ENCODE peak calls at places on chromosomes 16 and 17, in seven cellular contexts. R is heart left ventricle, Z is ovary, G is IMR-90, M is esophagus squamous epithelium, H is body of pancreas, X is gastrocnemius medialis. S is an unnamed sample.

GRCh38 chr17:41559548-41559947 is 12.3 kb downstream of the KRT9 start:
- DNase-seq in R (no peak), Z (no peak), G (peak; percentile 41), M (no peak), H (no peak), X (no peak), S (no peak)

GRCh38 chr16:31223044-31223443 is 6.1 kb upstream of the PYDC1 start:
- DNase-seq in R (no peak), Z (no peak), G (no peak), M (no peak), H (no peak), X (no peak), S (no peak)

GRCh38 chr17:2173005-2173404 is 118.1 kb downstream of the HIC1 start:
- DNase-seq in R (no peak), Z (peak; percentile 35), G (peak; percentile 61), M (no peak), H (peak; percentile 42), X (peak; percentile 11), S (no peak)

GRCh38 chr17:17836818-17837379 is at the start of gene SREBF1:
- DNase-seq in R (peak; percentile 72), Z (peak; percentile 80), G (peak; percentile 37), M (no peak), H (peak; percentile 51), X (peak; percentile 42), S (peak; percentile 57)

GRCh38 chr16:74448990-74449389 is 27.7 kb upstream of the CLEC18B start:
- DNase-seq in R (peak; percentile 83), Z (peak; percentile 69), G (peak; percentile 95), M (no peak), H (peak; percentile 45), X (peak; percentile 38), S (peak; percentile 76)

GRCh38 chr17:65231662-65232335 is 94.6 kb downstream of the RGS9 start:
- DNase-seq in R (no peak), Z (no peak), G (peak; percentile 88), M (no peak), H (peak; percentile 29), X (no peak), S (peak; percentile 71)

GRCh38 chr16:57394444-57394843 is 10.1 kb upstream of the CCL17 start:
- DNase-seq in R (no peak), Z (no peak), G (no peak), M (no peak), H (peak; percentile 50), X (no peak), S (peak; percentile 34)

GRCh38 chr16:27241658-27242057 is 26.9 kb downstream of the NSMCE1 start:
- DNase-seq in R (no peak), Z (no peak), G (peak; percentile 29), M (no peak), H (no peak), X (no peak), S (peak; percentile 43)

GRCh38 chr17:18025596-18026407 is 13.2 kb downstream of the ATPAF2 start:
- DNase-seq in R (no peak), Z (no peak), G (peak; percentile 59), M (no peak), H (no peak), X (no peak), S (no peak)

GRCh38 chr16:10182186-10182683 is at the start of gene GRIN2A:
- DNase-seq in R (no peak), Z (peak; percentile 18), G (no peak), M (no peak), H (no peak), X (no peak), S (no peak)

GRCh38 chr16:85555549-85556455 is 57.3 kb upstream of the GSE1 start:
- DNase-seq in R (peak; percentile 73), Z (peak; percentile 80), G (no peak), M (no peak), H (peak; percentile 66), X (no peak), S (peak; percentile 75)

GRCh38 chr16:85554114-85554790 is 58.9 kb upstream of the GSE1 start:
- DNase-seq in R (peak; percentile 83), Z (no peak), G (peak; percentile 80), M (peak; percentile 39), H (peak; percentile 57), X (peak; percentile 55), S (peak; percentile 74)

GRCh38 chr16:85556456-85557082 is 56.6 kb upstream of the GSE1 start:
- DNase-seq in R (peak; percentile 72), Z (peak; percentile 68), G (no peak), M (no peak), H (peak; percentile 65), X (no peak), S (peak; percentile 59)

GRCh38 chr16:85553436-85554113 is 59.5 kb upstream of the GSE1 start:
- DNase-seq in R (peak; percentile 81), Z (peak; percentile 67), G (peak; percentile 34), M (no peak), H (peak; percentile 74), X (no peak), S (peak; percentile 66)

GRCh38 chr16:85554791-85555548 is 58.2 kb upstream of the GSE1 start:
- DNase-seq in R (peak; percentile 73), Z (peak; percentile 87), G (peak; percentile 67), M (no peak), H (peak; percentile 72), X (no peak), S (peak; percentile 87)
- TF ChIP-seq POLR2A in R (no peak), Z (peak; percentile 34), G (peak; percentile 71), M (no peak), H (peak; percentile 68), X (peak; percentile 74), S (peak; percentile 61)

GRCh38 chr16:8774208-8774607 is 23.2 kb downstream of the TMEM186 start:
- DNase-seq in R (no peak), Z (no peak), G (no peak), M (no peak), H (no peak), X (no peak), S (no peak)
- H3K27ac ChIP-seq in R (no peak overlapping the region), Z (no peak overlapping the region), G (no peak overlapping the region), M (no peak overlapping the region), H (peak overlapping the region; percentile 15), X (no peak overlapping the region), S (no peak overlapping the region)

DNA sequence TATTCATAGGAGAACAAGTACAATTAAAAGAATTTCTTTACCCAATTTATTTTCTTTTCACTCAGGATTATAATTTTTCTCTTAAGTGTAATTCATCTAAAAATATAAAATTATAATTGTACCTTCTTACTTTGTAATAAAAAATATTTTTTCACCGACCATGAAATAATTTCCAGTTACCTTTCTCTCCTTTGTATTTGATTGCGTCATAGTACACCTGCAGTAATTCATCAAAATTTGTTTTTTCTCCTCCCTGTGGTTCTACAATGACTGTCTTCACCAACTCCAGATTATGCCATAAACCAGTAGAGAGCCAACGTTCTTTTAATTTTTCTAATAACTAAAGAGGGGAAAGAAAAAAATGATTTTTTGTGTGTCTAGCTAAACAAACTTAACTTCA is 119.1 kb downstream of the BRIP1 start:
- DNase-seq in R (no peak), Z (no peak), G (no peak), M (no peak), H (no peak), X (no peak), S (no peak)
- TF ChIP-seq POLR2A in R (no peak), Z (no peak), G (no peak), M (no peak), H (no peak), X (no peak), S (no peak)

GRCh38 chr17:27233783-27234182 is 60.1 kb upstream of the WSB1 start:
- DNase-seq in R (no peak), Z (no peak), G (no peak), M (no peak), H (no peak), X (no peak), S (no peak)
- H3K27ac ChIP-seq in R (peak overlapping the region; percentile 5), Z (no peak overlapping the region), G (no peak overlapping the region), M (no peak overlapping the region), H (no peak overlapping the region), X (no peak overlapping the region), S (no peak overlapping the region)

GRCh38 chr16:84074721-84075120 is 32.1 kb upstream of the SLC38A8 start:
- DNase-seq in R (peak; percentile 50), Z (no peak), G (no peak), M (no peak), H (no peak), X (no peak), S (no peak)
- TF ChIP-seq POLR2A in R (no peak), Z (no peak), G (no peak), M (no peak), H (no peak), X (no peak), S (no peak)

DNA sequence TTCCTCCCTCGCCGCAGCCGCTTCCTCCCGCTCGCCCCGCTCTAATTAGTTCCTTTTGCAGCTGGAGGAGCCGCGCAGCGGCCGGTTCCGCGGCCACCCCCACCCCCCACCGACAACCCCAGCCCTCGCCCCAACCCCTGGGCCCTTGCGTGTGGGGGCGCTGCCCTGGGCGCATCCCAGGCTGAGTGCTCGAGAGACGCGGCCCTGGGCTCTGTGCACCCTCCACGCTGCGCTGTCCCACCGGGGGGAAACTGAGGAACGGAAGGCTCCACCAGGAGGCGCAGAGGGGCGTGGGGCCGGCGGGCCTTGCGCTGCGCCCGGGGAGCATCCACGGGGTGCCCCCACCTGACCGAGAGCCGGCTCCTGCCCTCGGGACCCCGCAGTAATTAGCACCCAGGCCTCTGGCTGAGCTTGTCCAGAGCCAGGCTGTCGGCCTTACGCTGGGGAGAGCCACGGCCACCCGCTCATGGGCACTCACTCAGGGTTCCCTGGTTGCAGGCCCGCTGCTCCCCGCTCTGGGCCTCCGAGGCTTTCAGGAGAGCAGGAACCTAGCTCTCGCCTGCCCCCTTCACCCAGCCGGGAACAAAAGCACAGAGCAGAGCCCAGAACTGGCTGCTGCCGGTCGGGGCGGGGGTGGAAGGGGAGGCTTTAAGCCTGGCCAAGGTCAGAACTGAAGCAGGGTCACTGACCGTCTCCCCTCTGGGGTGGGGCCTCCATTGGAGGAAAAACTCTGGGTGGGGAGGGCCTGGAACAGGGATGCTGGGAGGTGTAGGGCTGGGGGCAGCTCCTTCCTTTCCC is 12.1 kb downstream of the GLIS2 start:
- DNase-seq in R (peak; percentile 88), Z (peak; percentile 88), G (peak; percentile 69), M (no peak), H (peak; percentile 89), X (peak; percentile 40), S (peak; percentile 93)
- H3K27ac ChIP-seq in R (peak overlapping the region; percentile 80), Z (peak overlapping the region; percentile 63), G (peak overlapping the region; percentile 67), M (peak overlapping the region; percentile 72), H (peak overlapping the region; percentile 77), X (peak overlapping the region; percentile 74), S (no peak overlapping the region)

GRCh38 chr16:88809068-88809675 is 2.6 kb downstream of the APRT start:
- DNase-seq in R (no peak), Z (no peak), G (no peak), M (no peak), H (peak; percentile 63), X (no peak), S (no peak)
- TF ChIP-seq POLR2A in R (no peak), Z (no peak), G (no peak), M (no peak), H (no peak), X (no peak), S (no peak)

DNA sequence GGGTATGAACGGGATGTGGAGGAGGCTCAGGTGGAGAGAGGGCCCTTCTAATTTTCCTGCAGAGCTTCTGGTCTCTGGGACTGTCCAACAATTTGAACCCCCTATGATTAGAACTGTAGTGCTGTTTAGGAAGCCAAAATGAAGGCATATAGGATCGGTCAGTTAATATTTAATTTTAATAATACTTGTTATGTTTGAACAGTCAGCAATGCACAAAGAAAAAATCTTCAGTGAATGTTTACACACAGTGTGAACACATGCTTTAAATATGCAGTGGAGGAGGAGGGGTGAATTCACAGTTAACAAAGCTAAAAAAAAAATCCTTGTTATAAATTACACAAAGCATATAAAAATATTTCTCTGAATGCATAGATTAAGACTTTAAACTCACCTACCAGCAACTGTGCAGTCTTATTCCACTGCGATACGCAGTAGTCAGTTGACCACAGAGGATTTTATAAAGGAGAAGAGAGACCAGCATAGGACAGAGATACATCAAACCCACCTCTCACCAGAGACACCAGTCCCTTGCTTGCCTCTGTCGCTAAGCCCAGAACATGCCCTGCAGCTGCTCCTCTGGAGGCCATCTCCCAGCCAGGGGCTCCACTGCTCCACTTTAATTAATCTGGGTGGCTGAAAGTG is 14.6 kb downstream of the ANKRD40 start:
- DNase-seq in R (no peak), Z (no peak), G (peak; percentile 70), M (no peak), H (no peak), X (no peak), S (no peak)
- H3K27ac ChIP-seq in R (no peak overlapping the region), Z (no peak overlapping the region), G (peak overlapping the region; percentile 89), M (no peak overlapping the region), H (peak overlapping the region; percentile 90), X (no peak overlapping the region), S (no peak overlapping the region)

S was measured in adrenal gland.